ENCODE peak calls at places on chromosomes 5 and 9, in eight cellular contexts. One of them, this sample, is unnamed.

GRCh38 chr5:61897251-61897650 is 408.8 kb upstream of the KIF2A start:
- DNase-seq in activated CD8-positive, alpha-beta memory T cell treated with anti-CD3 and anti-CD28 coated beads, Interleukin-2, amount 50 U/mL, for 48 hours: no peak
- DNase-seq in psoas muscle: no peak
- DNase-seq in iPS DF 19.7: no peak
- DNase-seq in caudate nucleus: no peak
- DNase-seq in SK-N-DZ: no peak
- DNase-seq in stimulated activated CD8-positive, alpha-beta memory T cell treated with anti-CD3 and anti-CD28 coated beads, Interleukin-4, amount 100 ng/mL, for 24 hours: no peak
- DNase-seq in Daoy: no peak
- DNase-seq in this sample: no peak

GRCh38 chr9:122095010-122095767 is 2.1 kb upstream of the TTLL11 start:
- DNase-seq in activated CD8-positive, alpha-beta memory T cell treated with anti-CD3 and anti-CD28 coated beads, Interleukin-2, amount 50 U/mL, for 48 hours: peak
- DNase-seq in psoas muscle: no peak
- DNase-seq in iPS DF 19.7: no peak
- DNase-seq in caudate nucleus: no peak
- DNase-seq in SK-N-DZ: peak
- DNase-seq in stimulated activated CD8-positive, alpha-beta memory T cell treated with anti-CD3 and anti-CD28 coated beads, Interleukin-4, amount 100 ng/mL, for 24 hours: peak
- DNase-seq in Daoy: peak
- DNase-seq in this sample: peak

GRCh38 chr9:34010979-34011378 is 37.7 kb downstream of the UBAP2 start:
- DNase-seq in activated CD8-positive, alpha-beta memory T cell treated with anti-CD3 and anti-CD28 coated beads, Interleukin-2, amount 50 U/mL, for 48 hours: no peak
- DNase-seq in psoas muscle: no peak
- DNase-seq in iPS DF 19.7: no peak
- DNase-seq in caudate nucleus: no peak
- DNase-seq in SK-N-DZ: no peak
- DNase-seq in stimulated activated CD8-positive, alpha-beta memory T cell treated with anti-CD3 and anti-CD28 coated beads, Interleukin-4, amount 100 ng/mL, for 24 hours: no peak
- DNase-seq in Daoy: no peak
- DNase-seq in this sample: peak

GRCh38 chr9:99108131-99108530 is 3.2 kb downstream of the TGFBR1 start:
- DNase-seq in activated CD8-positive, alpha-beta memory T cell treated with anti-CD3 and anti-CD28 coated beads, Interleukin-2, amount 50 U/mL, for 48 hours: no peak
- DNase-seq in psoas muscle: no peak
- DNase-seq in iPS DF 19.7: no peak
- DNase-seq in caudate nucleus: no peak
- DNase-seq in SK-N-DZ: no peak
- DNase-seq in stimulated activated CD8-positive, alpha-beta memory T cell treated with anti-CD3 and anti-CD28 coated beads, Interleukin-4, amount 100 ng/mL, for 24 hours: no peak
- DNase-seq in Daoy: no peak
- DNase-seq in this sample: no peak

GRCh38 chr9:36151306-36152210 is 15.0 kb downstream of the GLIPR2 start:
- DNase-seq in activated CD8-positive, alpha-beta memory T cell treated with anti-CD3 and anti-CD28 coated beads, Interleukin-2, amount 50 U/mL, for 48 hours: peak
- DNase-seq in psoas muscle: peak
- DNase-seq in iPS DF 19.7: no peak
- DNase-seq in caudate nucleus: no peak
- DNase-seq in SK-N-DZ: no peak
- DNase-seq in stimulated activated CD8-positive, alpha-beta memory T cell treated with anti-CD3 and anti-CD28 coated beads, Interleukin-4, amount 100 ng/mL, for 24 hours: peak
- DNase-seq in Daoy: peak
- DNase-seq in this sample: peak

GRCh38 chr9:4292781-4293180 is 7.1 kb downstream of the GLIS3 start:
- DNase-seq in activated CD8-positive, alpha-beta memory T cell treated with anti-CD3 and anti-CD28 coated beads, Interleukin-2, amount 50 U/mL, for 48 hours: no peak
- DNase-seq in psoas muscle: no peak
- DNase-seq in iPS DF 19.7: no peak
- DNase-seq in caudate nucleus: no peak
- DNase-seq in SK-N-DZ: no peak
- DNase-seq in stimulated activated CD8-positive, alpha-beta memory T cell treated with anti-CD3 and anti-CD28 coated beads, Interleukin-4, amount 100 ng/mL, for 24 hours: no peak
- DNase-seq in Daoy: peak
- DNase-seq in this sample: no peak

GRCh38 chr9:131036529-131037335 is 27.8 kb downstream of the LAMC3 start:
- DNase-seq in activated CD8-positive, alpha-beta memory T cell treated with anti-CD3 and anti-CD28 coated beads, Interleukin-2, amount 50 U/mL, for 48 hours: no peak
- DNase-seq in psoas muscle: peak
- DNase-seq in iPS DF 19.7: no peak
- DNase-seq in caudate nucleus: no peak
- DNase-seq in SK-N-DZ: no peak
- DNase-seq in stimulated activated CD8-positive, alpha-beta memory T cell treated with anti-CD3 and anti-CD28 coated beads, Interleukin-4, amount 100 ng/mL, for 24 hours: no peak
- DNase-seq in Daoy: no peak
- DNase-seq in this sample: no peak

GRCh38 chr9:14480561-14480960 is 166.6 kb upstream of the NFIB start:
- DNase-seq in activated CD8-positive, alpha-beta memory T cell treated with anti-CD3 and anti-CD28 coated beads, Interleukin-2, amount 50 U/mL, for 48 hours: no peak
- DNase-seq in psoas muscle: no peak
- DNase-seq in iPS DF 19.7: no peak
- DNase-seq in caudate nucleus: no peak
- DNase-seq in SK-N-DZ: no peak
- DNase-seq in stimulated activated CD8-positive, alpha-beta memory T cell treated with anti-CD3 and anti-CD28 coated beads, Interleukin-4, amount 100 ng/mL, for 24 hours: no peak
- DNase-seq in Daoy: no peak
- DNase-seq in this sample: peak

GRCh38 chr9:32869404-32869803 is 86.1 kb downstream of the TMEM215 start:
- DNase-seq in activated CD8-positive, alpha-beta memory T cell treated with anti-CD3 and anti-CD28 coated beads, Interleukin-2, amount 50 U/mL, for 48 hours: no peak
- DNase-seq in psoas muscle: no peak
- DNase-seq in iPS DF 19.7: no peak
- DNase-seq in caudate nucleus: no peak
- DNase-seq in SK-N-DZ: no peak
- DNase-seq in stimulated activated CD8-positive, alpha-beta memory T cell treated with anti-CD3 and anti-CD28 coated beads, Interleukin-4, amount 100 ng/mL, for 24 hours: no peak
- DNase-seq in Daoy: no peak
- DNase-seq in this sample: no peak

GRCh38 chr5:109083937-109084336 is 325.8 kb downstream of the PJA2 start:
- DNase-seq in activated CD8-positive, alpha-beta memory T cell treated with anti-CD3 and anti-CD28 coated beads, Interleukin-2, amount 50 U/mL, for 48 hours: no peak
- DNase-seq in psoas muscle: no peak
- DNase-seq in iPS DF 19.7: no peak
- DNase-seq in caudate nucleus: no peak
- DNase-seq in SK-N-DZ: no peak
- DNase-seq in stimulated activated CD8-positive, alpha-beta memory T cell treated with anti-CD3 and anti-CD28 coated beads, Interleukin-4, amount 100 ng/mL, for 24 hours: no peak
- DNase-seq in Daoy: no peak
- DNase-seq in this sample: no peak

GRCh38 chr5:134127376-134127861 is 12.9 kb downstream of the TCF7 start:
- DNase-seq in activated CD8-positive, alpha-beta memory T cell treated with anti-CD3 and anti-CD28 coated beads, Interleukin-2, amount 50 U/mL, for 48 hours: no peak
- DNase-seq in psoas muscle: peak
- DNase-seq in iPS DF 19.7: no peak
- DNase-seq in caudate nucleus: no peak
- DNase-seq in SK-N-DZ: no peak
- DNase-seq in stimulated activated CD8-positive, alpha-beta memory T cell treated with anti-CD3 and anti-CD28 coated beads, Interleukin-4, amount 100 ng/mL, for 24 hours: no peak
- DNase-seq in Daoy: peak
- DNase-seq in this sample: no peak

GRCh38 chr5:167699434-167699833 is 592.0 kb upstream of the WWC1 start:
- DNase-seq in activated CD8-positive, alpha-beta memory T cell treated with anti-CD3 and anti-CD28 coated beads, Interleukin-2, amount 50 U/mL, for 48 hours: no peak
- DNase-seq in psoas muscle: no peak
- DNase-seq in iPS DF 19.7: peak
- DNase-seq in caudate nucleus: no peak
- DNase-seq in SK-N-DZ: no peak
- DNase-seq in stimulated activated CD8-positive, alpha-beta memory T cell treated with anti-CD3 and anti-CD28 coated beads, Interleukin-4, amount 100 ng/mL, for 24 hours: no peak
- DNase-seq in Daoy: peak
- DNase-seq in this sample: peak

GRCh38 chr5:66143473-66144073 is 527 bp upstream of the SREK1 start:
- DNase-seq in activated CD8-positive, alpha-beta memory T cell treated with anti-CD3 and anti-CD28 coated beads, Interleukin-2, amount 50 U/mL, for 48 hours: no peak
- DNase-seq in psoas muscle: no peak
- DNase-seq in iPS DF 19.7: no peak
- DNase-seq in caudate nucleus: no peak
- DNase-seq in SK-N-DZ: no peak
- DNase-seq in stimulated activated CD8-positive, alpha-beta memory T cell treated with anti-CD3 and anti-CD28 coated beads, Interleukin-4, amount 100 ng/mL, for 24 hours: no peak
- DNase-seq in Daoy: no peak
- DNase-seq in this sample: peak

GRCh38 chr9:128053560-128053959 is 13.6 kb downstream of the NAIF1 start:
- DNase-seq in activated CD8-positive, alpha-beta memory T cell treated with anti-CD3 and anti-CD28 coated beads, Interleukin-2, amount 50 U/mL, for 48 hours: no peak
- DNase-seq in psoas muscle: no peak
- DNase-seq in iPS DF 19.7: no peak
- DNase-seq in caudate nucleus: no peak
- DNase-seq in SK-N-DZ: no peak
- DNase-seq in stimulated activated CD8-positive, alpha-beta memory T cell treated with anti-CD3 and anti-CD28 coated beads, Interleukin-4, amount 100 ng/mL, for 24 hours: no peak
- DNase-seq in Daoy: no peak
- DNase-seq in this sample: no peak

GRCh38 chr5:161030219-161030618 is 178.2 kb upstream of the ATP10B start:
- DNase-seq in activated CD8-positive, alpha-beta memory T cell treated with anti-CD3 and anti-CD28 coated beads, Interleukin-2, amount 50 U/mL, for 48 hours: no peak
- DNase-seq in psoas muscle: no peak
- DNase-seq in iPS DF 19.7: no peak
- DNase-seq in caudate nucleus: no peak
- DNase-seq in SK-N-DZ: no peak
- DNase-seq in stimulated activated CD8-positive, alpha-beta memory T cell treated with anti-CD3 and anti-CD28 coated beads, Interleukin-4, amount 100 ng/mL, for 24 hours: no peak
- DNase-seq in Daoy: no peak
- DNase-seq in this sample: no peak

GRCh38 chr5:62431735-62432617 is 19.4 kb downstream of the IPO11 start:
- DNase-seq in activated CD8-positive, alpha-beta memory T cell treated with anti-CD3 and anti-CD28 coated beads, Interleukin-2, amount 50 U/mL, for 48 hours: no peak
- DNase-seq in psoas muscle: no peak
- DNase-seq in iPS DF 19.7: no peak
- DNase-seq in caudate nucleus: no peak
- DNase-seq in SK-N-DZ: peak
- DNase-seq in stimulated activated CD8-positive, alpha-beta memory T cell treated with anti-CD3 and anti-CD28 coated beads, Interleukin-4, amount 100 ng/mL, for 24 hours: no peak
- DNase-seq in Daoy: no peak
- DNase-seq in this sample: no peak

GRCh38 chr5:132498152-132498551 is 7.6 kb upstream of the IRF1 start:
- DNase-seq in activated CD8-positive, alpha-beta memory T cell treated with anti-CD3 and anti-CD28 coated beads, Interleukin-2, amount 50 U/mL, for 48 hours: no peak
- DNase-seq in psoas muscle: peak
- DNase-seq in iPS DF 19.7: no peak
- DNase-seq in caudate nucleus: no peak
- DNase-seq in SK-N-DZ: no peak
- DNase-seq in stimulated activated CD8-positive, alpha-beta memory T cell treated with anti-CD3 and anti-CD28 coated beads, Interleukin-4, amount 100 ng/mL, for 24 hours: no peak
- DNase-seq in Daoy: peak
- DNase-seq in this sample: no peak

GRCh38 chr5:69224520-69224919 is 10.2 kb upstream of the CDK7 start:
- DNase-seq in activated CD8-positive, alpha-beta memory T cell treated with anti-CD3 and anti-CD28 coated beads, Interleukin-2, amount 50 U/mL, for 48 hours: no peak
- DNase-seq in psoas muscle: no peak
- DNase-seq in iPS DF 19.7: no peak
- DNase-seq in caudate nucleus: no peak
- DNase-seq in SK-N-DZ: no peak
- DNase-seq in stimulated activated CD8-positive, alpha-beta memory T cell treated with anti-CD3 and anti-CD28 coated beads, Interleukin-4, amount 100 ng/mL, for 24 hours: no peak
- DNase-seq in Daoy: no peak
- DNase-seq in this sample: no peak

GRCh38 chr5:177596775-177597238 is 3.1 kb upstream of the B4GALT7 start:
- DNase-seq in activated CD8-positive, alpha-beta memory T cell treated with anti-CD3 and anti-CD28 coated beads, Interleukin-2, amount 50 U/mL, for 48 hours: peak
- DNase-seq in psoas muscle: no peak
- DNase-seq in iPS DF 19.7: no peak
- DNase-seq in caudate nucleus: no peak
- DNase-seq in SK-N-DZ: no peak
- DNase-seq in stimulated activated CD8-positive, alpha-beta memory T cell treated with anti-CD3 and anti-CD28 coated beads, Interleukin-4, amount 100 ng/mL, for 24 hours: no peak
- DNase-seq in Daoy: no peak
- DNase-seq in this sample: no peak

GRCh38 chr9:124220551-124221451 is 36.9 kb upstream of the NEK6 start:
- DNase-seq in activated CD8-positive, alpha-beta memory T cell treated with anti-CD3 and anti-CD28 coated beads, Interleukin-2, amount 50 U/mL, for 48 hours: peak
- DNase-seq in psoas muscle: peak
- DNase-seq in iPS DF 19.7: no peak
- DNase-seq in caudate nucleus: no peak
- DNase-seq in SK-N-DZ: no peak
- DNase-seq in stimulated activated CD8-positive, alpha-beta memory T cell treated with anti-CD3 and anti-CD28 coated beads, Interleukin-4, amount 100 ng/mL, for 24 hours: no peak
- DNase-seq in Daoy: peak
- DNase-seq in this sample: peak

This sample was measured in A673.